ENCODE peak calls at places on chromosomes 5 and 9, in five cellular contexts. X, D, Z, H and L are unnamed samples.

GRCh38 chr9:14030350-14030823 is 283.6 kb downstream of the NFIB start:
- DNase-seq in X (peak; percentile 87), D (no peak), Z (no peak), H (peak; percentile 72), L (peak; percentile 83)

GRCh38 chr9:100492952-100493351 is 20.0 kb downstream of the TMEFF1 start:
- DNase-seq in X (no peak), D (no peak), Z (no peak), H (peak; percentile 52), L (no peak)

GRCh38 chr5:1729641-1730486 is 69.8 kb downstream of the MRPL36 start:
- DNase-seq in X (no peak), D (peak; percentile 70), Z (no peak), H (no peak), L (no peak)

GRCh38 chr9:127966416-127967150 is 14.2 kb downstream of the EEIG1 start:
- DNase-seq in X (peak; percentile 63), D (peak; percentile 63), Z (peak; percentile 89), H (no peak), L (no peak)

GRCh38 chr5:171520300-171521170 is 101.1 kb downstream of the FGF18 start:
- DNase-seq in X (no peak), D (peak; percentile 70), Z (no peak), H (peak; percentile 50), L (peak; percentile 36)

GRCh38 chr5:63837437-63837836 is 124.8 kb downstream of the HTR1A start:
- DNase-seq in X (no peak), D (no peak), Z (no peak), H (no peak), L (peak; percentile 4)

GRCh38 chr9:115006660-115007059 is 76.3 kb upstream of the TNFSF8 start:
- DNase-seq in X (no peak), D (no peak), Z (no peak), H (peak; percentile 99), L (peak; percentile 86)

GRCh38 chr9:107983762-107984161 is 494.2 kb upstream of the KLF4 start:
- DNase-seq in X (no peak), D (no peak), Z (no peak), H (peak; percentile 66), L (no peak)

GRCh38 chr9:75200892-75201470 is 112.7 kb downstream of the OSTF1 start:
- DNase-seq in X (peak; percentile 57), D (no peak), Z (no peak), H (peak; percentile 56), L (peak; percentile 73)

GRCh38 chr5:111774525-111774924 is 17.5 kb upstream of the NREP start:
- DNase-seq in X (peak; percentile 61), D (no peak), Z (peak; percentile 65), H (peak; percentile 38), L (peak; percentile 35)

GRCh38 chr9:85524531-85524930 is 217.2 kb downstream of the AGTPBP1 start:
- DNase-seq in X (no peak), D (no peak), Z (no peak), H (no peak), L (no peak)

GRCh38 chr5:135255461-135256178 is 143.4 kb downstream of the MACROH2A1 start:
- DNase-seq in X (no peak), D (no peak), Z (no peak), H (no peak), L (no peak)

GRCh38 chr5:6686916-6687409 is 26.3 kb upstream of the TENT4A start:
- DNase-seq in X (peak; percentile 45), D (no peak), Z (peak; percentile 14), H (peak; percentile 54), L (peak; percentile 58)

GRCh38 chr5:80799041-80799440 is 144.3 kb upstream of the DHFR start:
- DNase-seq in X (no peak), D (no peak), Z (peak; percentile 57), H (no peak), L (no peak)

GRCh38 chr5:132500931-132501628 is 10.5 kb upstream of the IRF1 start:
- DNase-seq in X (peak; percentile 75), D (peak; percentile 93), Z (peak; percentile 57), H (peak; percentile 57), L (peak; percentile 63)

GRCh38 chr9:16421534-16421933 is 448.9 kb downstream of the BNC2 start:
- DNase-seq in X (peak; percentile 86), D (no peak), Z (no peak), H (no peak), L (peak; percentile 24)

GRCh38 chr5:163943546-163943945 is 438.1 kb downstream of the MAT2B start:
- DNase-seq in X (no peak), D (no peak), Z (no peak), H (no peak), L (no peak)

GRCh38 chr5:122874179-122874875 is 28.9 kb downstream of the SNX24 start:
- DNase-seq in X (no peak), D (no peak), Z (no peak), H (peak; percentile 31), L (no peak)

GRCh38 chr5:164475339-164475977 is 970.0 kb downstream of the MAT2B start:
- DNase-seq in X (peak; percentile 3), D (no peak), Z (no peak), H (peak; percentile 43), L (peak; percentile 40)

GRCh38 chr9:89674667-89675402 is 70.0 kb downstream of the GADD45G start:
- DNase-seq in X (no peak), D (no peak), Z (no peak), H (peak; percentile 10), L (peak; percentile 13)

GRCh38 chr5:102324714-102325113 is 28.6 kb upstream of the SLCO4C1 start:
- DNase-seq in X (no peak), D (no peak), Z (no peak), H (peak; percentile 2), L (no peak)

GRCh38 chr5:168740055-168740820 is 161.1 kb upstream of the PANK3 start:
- DNase-seq in X (no peak), D (no peak), Z (no peak), H (no peak), L (no peak)

GRCh38 chr9:33129886-33130284 is 37.3 kb downstream of the B4GALT1 start:
- DNase-seq in X (no peak), D (peak; percentile 51), Z (no peak), H (no peak), L (no peak)

GRCh38 chr9:137697193-137697592 is 78.4 kb downstream of the EHMT1 start:
- DNase-seq in X (no peak), D (no peak), Z (no peak), H (no peak), L (no peak)

GRCh38 chr5:79235578-79236363 is at the start of gene JMY:
- DNase-seq in X (peak; percentile 91), D (peak; percentile 94), Z (peak; percentile 88), H (peak; percentile 82), L (peak; percentile 84)

GRCh38 chr5:39850291-39850690 is 425.5 kb upstream of the DAB2 start:
- DNase-seq in X (no peak), D (no peak), Z (no peak), H (no peak), L (no peak)

GRCh38 chr9:137434498-137435380 is 6.4 kb downstream of the ENTPD8 start:
- DNase-seq in X (no peak), D (peak; percentile 76), Z (no peak), H (no peak), L (no peak)

GRCh38 chr5:106730506-106730905 is 940.2 kb downstream of the EFNA5 start:
- DNase-seq in X (no peak), D (no peak), Z (no peak), H (no peak), L (no peak)

GRCh38 chr9:76396597-76396996 is 2.4 kb upstream of the RFK start:
- DNase-seq in X (no peak), D (no peak), Z (no peak), H (no peak), L (no peak)

GRCh38 chr9:76395381-76395780 is 1.2 kb upstream of the RFK start:
- DNase-seq in X (no peak), D (peak; percentile 78), Z (no peak), H (no peak), L (no peak)

GRCh38 chr9:76396144-76396543 is 1.9 kb upstream of the RFK start:
- DNase-seq in X (no peak), D (no peak), Z (no peak), H (no peak), L (no peak)

GRCh38 chr9:76394023-76394895 is at the start of gene RFK:
- DNase-seq in X (peak; percentile 94), D (peak; percentile 98), Z (peak; percentile 92), H (peak; percentile 89), L (peak; percentile 95)

GRCh38 chr9:76394896-76395244 is 644 bp upstream of the RFK start:
- DNase-seq in X (peak; percentile 63), D (no peak), Z (peak; percentile 56), H (peak; percentile 44), L (no peak)
- TF ChIP-seq CTCF in X (no peak), D (no peak), Z (no peak), H (no peak), L (no peak)

DNA sequence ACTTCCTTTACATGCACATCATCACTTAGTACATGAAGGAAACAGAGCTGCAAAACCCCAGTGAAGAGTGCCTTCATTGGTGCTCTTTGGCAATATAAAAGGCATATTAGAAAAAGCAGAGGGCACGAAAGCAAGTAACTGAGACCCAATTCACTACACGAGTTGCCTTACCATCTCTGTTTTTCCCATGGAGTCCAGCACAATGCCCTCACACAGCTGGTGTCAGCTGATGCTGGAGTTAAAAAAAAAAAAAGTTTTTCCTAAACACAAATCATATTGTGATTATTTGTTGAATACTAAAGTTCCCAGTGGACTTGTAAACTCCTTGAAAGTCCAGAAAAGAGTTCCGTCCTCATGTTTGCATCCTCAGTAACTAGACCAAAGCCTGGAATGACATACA is 25.6 kb downstream of the MARCHF3 start:
- DNase-seq in X (no peak), D (no peak), Z (no peak), H (no peak), L (no peak)
- TF ChIP-seq CTCF in X (no peak), D (no peak), Z (no peak), H (no peak), L (no peak)

GRCh38 chr5:139377226-139377625 is 5.9 kb downstream of the SLC23A1 start:
- DNase-seq in X (no peak), D (peak; percentile 33), Z (no peak), H (no peak), L (no peak)

GRCh38 chr5:139378101-139378825 is 4.8 kb downstream of the SLC23A1 start:
- DNase-seq in X (no peak), D (peak; percentile 72), Z (peak; percentile 24), H (no peak), L (no peak)

GRCh38 chr5:139376364-139376763 is 6.7 kb downstream of the SLC23A1 start:
- DNase-seq in X (no peak), D (peak; percentile 1), Z (no peak), H (no peak), L (no peak)

GRCh38 chr5:139371482-139372435 is 11.3 kb downstream of the SLC23A1 start:
- DNase-seq in X (no peak), D (peak; percentile 13), Z (no peak), H (peak; percentile 67), L (no peak)

GRCh38 chr5:139374909-139375308 is 8.2 kb downstream of the SLC23A1 start:
- DNase-seq in X (no peak), D (peak; percentile 29), Z (no peak), H (no peak), L (no peak)
- TF ChIP-seq CTCF in X (no peak), D (no peak), Z (no peak), H (no peak), L (no peak)

GRCh38 chr5:139764250-139764791 is 31.3 kb upstream of the PSD2 start:
- DNase-seq in X (no peak), D (peak; percentile 78), Z (no peak), H (no peak), L (no peak)
- TF ChIP-seq CTCF in X (no peak), D (no peak), Z (no peak), H (no peak), L (no peak)